ENCODE peak calls at places on chromosomes 1 and 21, in six cellular contexts. J, Q, A, S, Y and K are unnamed samples.

GRCh38 chr1:182391362-182392044 is at the start of gene GLUL:
- DNase-seq in S (peak), Q (peak), J (peak), A (peak), Y (peak), K (peak)

GRCh38 chr1:12296623-12297022 is 66.8 kb downstream of the VPS13D start:
- DNase-seq in S (no peak), Y (no peak), A (no peak), Q (no peak), J (no peak), K (peak)

GRCh38 chr21:43369124-43369523 is 57.8 kb downstream of the SIK1 start:
- DNase-seq in S (no peak), A (no peak), Y (peak), Q (peak), J (no peak), K (no peak)

GRCh38 chr1:248805905-248806304 is 19.8 kb downstream of the SH3BP5L start:
- DNase-seq in J (no peak), S (no peak), A (no peak), Y (no peak), Q (no peak), K (no peak)

GRCh38 chr1:110433213-110433612 is 17.7 kb upstream of the PROK1 start:
- DNase-seq in J (no peak), A (no peak), Q (no peak), Y (no peak), S (no peak), K (no peak)

GRCh38 chr1:89699451-89699986 is 66.6 kb downstream of the LRRC8C start:
- DNase-seq in Q (no peak), J (no peak), A (no peak), Y (no peak), S (no peak), K (no peak)

GRCh38 chr1:39646232-39647081 is 7.0 kb upstream of the HEYL start:
- DNase-seq in S (peak), Q (no peak), J (peak), A (peak), Y (peak), K (no peak)

GRCh38 chr1:54564312-54565112 is 16.5 kb downstream of the ACOT11 start:
- DNase-seq in Q (no peak), J (peak), S (no peak), A (peak), Y (peak), K (no peak)

GRCh38 chr1:64915381-64916274 is 50.7 kb downstream of the JAK1 start:
- DNase-seq in A (peak), J (peak), Y (peak), S (peak), Q (peak), K (no peak)

GRCh38 chr21:41958886-41959563 is 5.2 kb upstream of the C2CD2 start:
- DNase-seq in Q (no peak), S (no peak), J (no peak), Y (no peak), A (no peak), K (no peak)

GRCh38 chr21:16794944-16795343 is 717.9 kb upstream of the CXADR start:
- DNase-seq in J (no peak), A (no peak), Q (peak), S (peak), Y (no peak), K (peak)

GRCh38 chr1:156492591-156493080 is 7.9 kb downstream of the MEF2D start:
- DNase-seq in J (no peak), Q (no peak), A (no peak), Y (no peak), S (no peak), K (no peak)

GRCh38 chr1:99850458-99850974 is 355 bp downstream of the AGL start:
- DNase-seq in Y (no peak), A (peak), S (no peak), Q (no peak), J (no peak), K (no peak)

GRCh38 chr1:36208978-36209708 is 15.1 kb upstream of the THRAP3 start:
- DNase-seq in J (no peak), Y (no peak), Q (no peak), A (no peak), S (no peak), K (no peak)

GRCh38 chr1:54781023-54781723 is 16.9 kb upstream of the PARS2 start:
- DNase-seq in J (no peak), S (no peak), A (no peak), Y (peak), Q (no peak), K (no peak)

DNA sequence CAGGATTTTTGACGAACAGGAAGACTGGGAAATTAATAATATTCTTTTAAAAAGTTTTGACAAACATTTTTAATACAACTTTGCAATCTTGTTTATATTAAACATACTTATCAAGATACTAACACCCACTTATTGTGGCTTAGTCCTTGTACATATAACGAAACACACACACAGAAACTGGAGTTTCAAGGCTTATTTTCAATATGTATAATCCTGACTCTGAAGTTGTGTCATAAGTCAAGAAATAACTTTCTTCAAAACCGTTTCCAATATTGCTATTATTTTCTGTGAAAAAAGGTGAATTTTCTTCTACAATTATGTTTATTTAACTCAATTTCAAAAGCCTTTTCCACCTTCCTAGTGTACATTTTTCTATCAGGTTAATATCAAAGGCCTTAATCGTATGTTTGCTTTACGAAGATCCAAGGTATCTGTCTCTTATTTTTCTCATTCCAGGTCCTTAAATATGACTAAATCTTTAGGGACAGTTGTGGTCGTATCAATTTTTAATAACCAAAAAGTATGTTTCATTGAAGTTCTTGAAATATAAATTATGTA is 1.8 kb downstream of the CDKN2C start:
- DNase-seq in Q (no peak), S (no peak), A (no peak), Y (no peak), J (no peak), K (no peak)
- H3K4me3 ChIP-seq in Q (peak), S (peak), A (no peak), Y (no peak), J (no peak), K (peak)

DNA sequence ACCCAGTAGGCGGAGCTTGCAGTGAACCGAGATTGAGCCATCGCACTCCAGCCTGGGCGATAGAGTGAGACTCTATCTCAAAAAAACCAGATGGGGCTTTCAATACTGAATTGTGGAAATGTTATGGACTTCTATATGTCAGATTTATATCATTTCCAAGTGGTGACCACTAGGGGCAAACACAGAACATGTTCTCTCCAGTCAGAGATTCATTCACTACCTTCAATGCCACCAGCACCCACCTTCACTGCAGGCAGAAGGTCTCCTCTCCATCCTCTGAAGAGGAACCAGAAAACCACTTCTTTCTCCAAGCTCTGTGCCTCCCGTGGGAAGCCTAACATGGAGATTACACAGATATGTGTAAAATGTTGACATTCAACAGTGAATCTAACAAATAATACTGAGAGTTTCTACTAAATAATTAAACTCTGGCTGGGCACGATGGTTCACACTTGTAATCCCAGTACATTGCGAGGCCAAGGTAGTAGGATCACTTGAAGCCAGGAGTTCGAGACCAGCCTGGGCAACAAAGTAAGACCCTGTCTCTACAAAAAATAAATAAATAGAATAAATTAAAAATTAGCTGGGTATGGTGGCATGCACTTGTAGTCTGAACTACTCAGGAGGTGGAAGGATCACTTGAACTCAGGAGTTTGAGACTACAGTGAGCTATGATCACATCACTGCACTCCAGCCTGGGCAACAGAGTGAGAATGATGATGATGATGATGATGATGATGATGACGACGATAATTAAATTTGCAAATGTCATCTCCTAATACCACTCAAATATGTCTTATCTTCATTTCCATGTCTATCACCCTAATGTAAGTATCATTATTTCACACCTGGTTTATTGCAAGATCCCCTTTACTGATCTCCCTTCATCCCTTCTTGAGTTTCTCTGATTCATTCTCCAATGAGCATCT is 151.1 kb downstream of the ZNF281 start:
- DNase-seq in S (no peak), J (no peak), Y (no peak), Q (peak), A (no peak), K (no peak)
- TF ChIP-seq CTCF in S (peak), J (peak), Y (peak), Q (peak), A (no peak), K (peak)

DNA sequence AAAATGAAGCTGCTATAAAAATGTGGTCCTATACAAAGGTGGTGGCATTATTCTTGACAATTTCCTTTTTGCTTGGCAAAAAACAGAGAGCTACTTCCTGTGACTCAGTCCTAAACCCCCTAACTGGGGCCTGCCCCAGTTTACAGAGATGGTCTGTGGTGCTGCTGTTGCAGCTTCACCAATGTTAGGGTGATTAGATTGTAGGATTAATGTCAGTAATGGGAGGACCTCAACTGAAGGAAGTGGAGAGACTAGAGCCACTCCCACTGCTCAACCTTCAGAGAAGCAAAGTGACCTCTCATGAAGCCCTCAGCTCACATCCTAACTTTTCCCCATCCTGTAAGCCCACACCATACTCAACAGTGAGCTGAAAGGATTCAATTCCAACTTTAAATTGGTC is 3.6 kb downstream of the S100A6 start:
- DNase-seq in J (no peak), A (no peak), S (no peak), Y (no peak), Q (no peak), K (no peak)
- H3K4me3 ChIP-seq in J (no peak), A (no peak), S (no peak), Y (no peak), Q (no peak), K (no peak)

GRCh38 chr1:202187697-202188407 is 5.7 kb upstream of the LGR6 start:
- DNase-seq in S (no peak), Y (no peak), J (no peak), A (no peak), Q (no peak), K (no peak)

GRCh38 chr1:202187040-202187671 is 6.4 kb upstream of the LGR6 start:
- DNase-seq in J (no peak), Y (no peak), A (no peak), Q (no peak), S (no peak), K (no peak)

GRCh38 chr1:202192770-202193613 is 607 bp upstream of the LGR6 start:
- DNase-seq in A (peak), Q (peak), J (peak), Y (peak), S (no peak), K (no peak)

GRCh38 chr1:202189012-202189790 is 4.4 kb upstream of the LGR6 start:
- DNase-seq in J (peak), S (no peak), A (peak), Y (peak), Q (peak), K (no peak)

GRCh38 chr1:202189919-202190715 is 3.5 kb upstream of the LGR6 start:
- DNase-seq in J (peak), Q (no peak), S (no peak), A (no peak), Y (no peak), K (no peak)
- TF ChIP-seq CTCF in J (peak), Q (no peak), S (peak), A (no peak), Y (peak), K (peak)

DNA sequence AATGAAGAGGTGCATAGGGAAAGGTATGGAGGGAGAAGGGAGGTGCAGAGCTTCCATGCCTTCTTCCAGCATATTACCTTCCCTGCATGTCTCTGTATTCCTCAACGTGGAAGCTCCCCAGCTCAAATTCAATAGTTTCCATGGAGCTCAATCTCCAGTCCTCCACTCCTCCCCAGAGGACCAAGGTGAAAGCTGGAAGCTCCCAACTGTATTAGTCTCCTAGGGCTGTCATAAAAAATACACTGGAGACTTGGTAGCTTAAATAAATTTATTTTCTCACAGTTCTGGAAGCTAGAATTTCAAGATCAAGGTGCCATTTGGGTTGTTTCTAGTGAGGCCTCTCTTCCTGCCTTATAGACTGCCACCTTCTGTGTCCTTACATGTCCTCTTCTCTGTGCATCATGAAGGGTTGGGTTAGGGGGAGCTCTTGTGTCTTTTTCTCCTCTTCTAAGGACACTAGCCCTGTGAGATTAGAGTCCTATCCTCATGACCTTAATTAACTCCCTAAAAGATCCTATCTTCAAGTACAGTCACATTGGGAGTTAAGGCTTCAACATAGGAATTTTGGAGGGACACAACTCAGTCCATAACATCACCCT is 21.9 kb upstream of the RABGGTB start:
- DNase-seq in J (no peak), Y (no peak), Q (no peak), A (no peak), S (no peak), K (no peak)
- H3K4me3 ChIP-seq in J (no peak), Y (no peak), Q (no peak), A (no peak), S (no peak), K (no peak)

GRCh38 chr1:221071761-221072160 is 192.5 kb downstream of the HLX start:
- DNase-seq in S (no peak), J (no peak), A (no peak), Y (no peak), Q (no peak), K (no peak)

GRCh38 chr1:221074325-221074724 is 195.1 kb downstream of the HLX start:
- DNase-seq in Q (no peak), Y (no peak), S (no peak), A (no peak), J (no peak), K (no peak)

GRCh38 chr1:221072214-221072613 is 193.0 kb downstream of the HLX start:
- DNase-seq in A (no peak), Q (no peak), S (no peak), J (no peak), Y (no peak), K (no peak)

GRCh38 chr1:221069956-221070355 is 190.7 kb downstream of the HLX start:
- DNase-seq in Q (no peak), Y (no peak), S (no peak), J (no peak), A (no peak), K (no peak)

GRCh38 chr1:221069178-221069903 is 190.1 kb downstream of the HLX start:
- DNase-seq in S (no peak), A (no peak), J (no peak), Q (no peak), Y (no peak), K (no peak)
- TF ChIP-seq CTCF in S (no peak), A (no peak), J (no peak), Q (no peak), Y (no peak), K (no peak)

GRCh38 chr1:117321680-117322609 is 45.3 kb upstream of the MAN1A2 start:
- DNase-seq in S (no peak), A (no peak), J (no peak), Y (no peak), Q (no peak), K (no peak)

GRCh38 chr1:117324357-117324756 is 42.9 kb upstream of the MAN1A2 start:
- DNase-seq in S (no peak), A (no peak), Y (no peak), Q (no peak), J (no peak), K (no peak)

GRCh38 chr1:117327008-117327407 is 40.2 kb upstream of the MAN1A2 start:
- DNase-seq in S (no peak), Q (no peak), A (no peak), J (no peak), Y (no peak), K (no peak)
- H3K4me3 ChIP-seq in S (no peak), Q (no peak), A (no peak), J (no peak), Y (no peak), K (no peak)

GRCh38 chr1:197619008-197619640 is 156.2 kb downstream of the DENND1B start:
- DNase-seq in J (no peak), A (no peak), Q (no peak), Y (no peak), S (no peak), K (peak)
- TF ChIP-seq CTCF in J (no peak), A (no peak), Q (peak), Y (peak), S (peak), K (no peak)